ENCODE peak calls at places on chromosome 3, in seven cellular contexts. M is tibial artery, E is neuronal stem cell, N is colonic mucosa, X is left ventricle myocardium inferior, H is OCI-LY7, G is GM23248. Y is an unnamed sample. For H3K36me3 and H3K4me1, the result is how much of the 10 kb centered on the place peaks cover.

GRCh38 chr3:145898487-145898886 is 262.5 kb downstream of the PLOD2 start:
- DNase-seq in N (no peak), M (no peak), X (no peak), G (peak), E (no peak), H (no peak), Y (peak)

GRCh38 chr3:42701371-42702065 is 1.1 kb downstream of the HHATL start:
- DNase-seq in H (peak), G (peak), M (peak), E (peak), N (peak), X (peak), Y (peak)

GRCh38 chr3:124520970-124521369 is 209.3 kb upstream of the UMPS start:
- DNase-seq in H (no peak), G (peak), E (no peak), X (no peak), N (no peak), M (no peak), Y (no peak)

GRCh38 chr3:57221883-57222282 is 5.6 kb upstream of the APPL1 start:
- DNase-seq in X (no peak), G (peak), E (no peak), H (no peak), N (no peak), M (no peak), Y (no peak)

GRCh38 chr3:172087827-172088580 is 48.6 kb downstream of the FNDC3B start:
- DNase-seq in G (no peak), E (no peak), M (no peak), X (no peak), H (peak), N (peak), Y (no peak)

GRCh38 chr3:14285526-14285925 is 106.9 kb downstream of the LSM3 start:
- DNase-seq in N (no peak), E (no peak), M (no peak), G (no peak), X (no peak), H (no peak), Y (no peak)

GRCh38 chr3:187798531-187799520 is 53.6 kb upstream of the BCL6 start:
- DNase-seq in X (no peak), G (no peak), M (no peak), E (no peak), H (no peak), N (no peak), Y (peak)

GRCh38 chr3:105868450-105868744 is 415 bp downstream of the CBLB start:
- DNase-seq in H (no peak), X (peak), N (peak), M (peak), G (peak), E (peak), Y (peak)

GRCh38 chr3:29279830-29280229 is 1.0 kb upstream of the RBMS3 start:
- DNase-seq in H (peak), M (no peak), N (no peak), G (peak), X (no peak), E (no peak), Y (no peak)

GRCh38 chr3:43960448-43960840 is 269.7 kb downstream of the ABHD5 start:
- DNase-seq in H (no peak), X (no peak), N (no peak), G (peak), E (no peak), M (no peak), Y (no peak)

GRCh38 chr3:163721596-163721995 is 1356.7 kb downstream of the SI start:
- DNase-seq in M (no peak), X (no peak), N (no peak), E (no peak), H (no peak), G (no peak), Y (no peak)

GRCh38 chr3:105862217-105862616 is 6.6 kb downstream of the CBLB start:
- DNase-seq in M (no peak), N (no peak), X (no peak), H (peak), E (no peak), G (no peak), Y (no peak)

GRCh38 chr3:53084310-53085001 is 38.6 kb upstream of the SFMBT1 start:
- DNase-seq in G (peak), M (no peak), X (peak), H (no peak), N (no peak), E (no peak), Y (no peak)

GRCh38 chr3:122890077-122890484 is 95.2 kb downstream of the SLC49A4 start:
- DNase-seq in E (peak), M (peak), G (peak), N (no peak), X (peak), H (peak), Y (peak)

GRCh38 chr3:184562875-184563568 is 1.4 kb downstream of the EPHB3 start:
- DNase-seq in H (no peak), N (no peak), X (no peak), G (peak), M (no peak), E (no peak), Y (peak)

GRCh38 chr3:58095471-58096145 is 87.4 kb downstream of the FLNB start:
- DNase-seq in N (no peak), H (no peak), E (no peak), X (no peak), G (no peak), M (no peak), Y (no peak)

GRCh38 chr3:54999801-55000200 is 71.9 kb upstream of the LRTM1 start:
- DNase-seq in G (no peak), N (no peak), E (no peak), H (no peak), M (no peak), X (no peak), Y (no peak)

GRCh38 chr3:59866076-59866475 is 816.3 kb upstream of the CFAP20DC start:
- DNase-seq in M (no peak), X (no peak), H (no peak), G (no peak), E (no peak), N (no peak), Y (no peak)

GRCh38 chr3:9498781-9499180 is 54.8 kb downstream of the LHFPL4 start:
- DNase-seq in M (no peak), G (no peak), H (no peak), X (no peak), N (no peak), E (no peak), Y (no peak)

GRCh38 chr3:186053954-186054353 is 54.9 kb downstream of the ETV5 start:
- DNase-seq in N (no peak), M (no peak), X (no peak), G (peak), E (no peak), H (no peak), Y (no peak)
- H3K36me3 ChIP-seq in N (under half), M (half or more), X (half or more), G (under half), E (half or more), H (under half), Y (under half)

DNA sequence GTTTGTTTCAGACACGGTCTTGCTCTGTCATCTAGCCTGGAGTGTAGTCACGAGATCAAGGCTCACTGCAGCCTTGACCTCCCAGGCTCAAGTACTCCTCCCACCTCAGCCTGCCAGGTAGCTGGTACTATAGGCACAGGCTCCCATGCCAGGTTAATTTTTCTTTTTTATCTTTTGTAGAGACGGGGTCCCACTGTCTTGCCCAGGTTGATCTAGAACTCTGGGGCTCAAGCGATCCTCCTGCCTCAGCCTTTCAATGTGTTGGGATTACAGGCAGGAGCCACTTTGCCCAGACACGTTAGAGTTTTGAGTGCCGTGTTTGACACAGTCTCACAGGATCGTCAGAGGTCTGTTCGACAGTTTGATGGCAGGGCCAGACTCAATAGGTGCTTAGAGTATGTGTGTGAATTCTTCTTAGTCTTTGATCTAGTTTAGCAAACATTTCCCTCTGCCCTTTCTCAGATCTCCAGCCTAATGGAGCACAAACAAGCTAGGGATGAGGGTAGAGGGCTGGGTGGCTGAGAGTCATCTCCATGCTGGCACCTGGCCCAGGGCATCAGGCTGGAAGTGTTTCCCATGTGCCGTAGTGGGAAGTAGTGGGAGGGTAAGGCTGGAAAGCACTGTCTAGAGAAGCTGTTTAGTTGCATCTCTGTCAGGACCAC is 66.1 kb upstream of the DLG1 start:
- DNase-seq in H (no peak), M (no peak), N (no peak), X (no peak), E (no peak), G (peak), Y (no peak)
- H3K4me1 ChIP-seq in H (under half), M (under half), N (under half), X (under half), E (under half), G (under half), Y (under half)

GRCh38 chr3:181860243-181860642 is 148.5 kb downstream of the SOX2 start:
- DNase-seq in G (no peak), N (no peak), M (no peak), X (no peak), H (no peak), E (no peak), Y (no peak)
- H3K36me3 ChIP-seq in G (under half), N (under half), M (under half), X (under half), H (under half), E (under half), Y (under half)

DNA sequence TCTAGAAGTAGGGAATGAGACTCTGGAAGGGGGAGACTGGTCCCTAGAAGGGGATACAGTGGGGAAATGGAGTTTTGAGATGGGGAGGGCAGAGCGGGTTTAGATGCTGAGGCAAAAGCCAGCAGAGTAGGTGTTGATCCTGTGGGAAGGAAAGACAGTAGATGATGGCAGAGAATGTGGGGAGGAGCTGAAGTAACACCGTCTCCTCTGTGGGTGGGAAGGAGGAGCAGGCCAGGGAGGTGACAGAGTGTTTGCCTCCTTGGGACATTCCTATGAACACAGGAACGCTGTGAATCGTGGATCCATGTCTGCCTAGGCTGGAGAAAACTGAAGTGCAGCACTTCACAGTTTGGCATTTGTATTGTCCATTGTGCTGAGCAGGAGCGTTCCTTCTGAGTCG is 20.4 kb downstream of the GRK7 start:
- DNase-seq in H (no peak), X (no peak), G (no peak), N (no peak), M (no peak), E (no peak), Y (no peak)
- H3K4me1 ChIP-seq in H (under half), X (under half), G (under half), N (under half), M (under half), E (under half), Y (under half)

GRCh38 chr3:7793786-7794185 is 707.8 kb upstream of the LMCD1 start:
- DNase-seq in H (no peak), G (no peak), X (no peak), N (no peak), E (no peak), M (no peak), Y (no peak)

GRCh38 chr3:7789324-7789723 is 712.3 kb upstream of the LMCD1 start:
- DNase-seq in H (no peak), E (no peak), N (no peak), M (no peak), X (no peak), G (no peak), Y (no peak)

GRCh38 chr3:7787871-7788828 is 713.5 kb upstream of the LMCD1 start:
- DNase-seq in X (no peak), N (no peak), G (no peak), H (no peak), E (no peak), M (no peak), Y (no peak)

GRCh38 chr3:7788881-7789280 is 712.7 kb upstream of the LMCD1 start:
- DNase-seq in E (no peak), M (no peak), X (no peak), G (no peak), N (no peak), H (no peak), Y (no peak)
- H3K36me3 ChIP-seq in E (under half), M (under half), X (under half), G (under half), N (under half), H (under half), Y (under half)

GRCh38 chr3:195034101-195034500 is 236.9 kb downstream of the XXYLT1 start:
- DNase-seq in M (no peak), H (no peak), X (no peak), N (no peak), E (no peak), G (no peak), Y (no peak)
- H3K4me1 ChIP-seq in M (under half), H (under half), X (under half), N (under half), E (under half), G (under half), Y (under half)

GRCh38 chr3:127363171-127363570 is 75.3 kb upstream of the PRR20G start:
- DNase-seq in N (no peak), G (no peak), X (no peak), H (no peak), E (no peak), M (no peak), Y (no peak)
- H3K36me3 ChIP-seq in N (under half), G (under half), X (under half), H (under half), E (under half), M (under half), Y (under half)

GRCh38 chr3:112376413-112376812 is 43.5 kb downstream of the CD200 start:
- DNase-seq in G (no peak), X (no peak), M (no peak), E (no peak), H (no peak), N (no peak), Y (no peak)
- H3K4me1 ChIP-seq in G (under half), X (under half), M (under half), E (under half), H (under half), N (under half), Y (under half)

DNA sequence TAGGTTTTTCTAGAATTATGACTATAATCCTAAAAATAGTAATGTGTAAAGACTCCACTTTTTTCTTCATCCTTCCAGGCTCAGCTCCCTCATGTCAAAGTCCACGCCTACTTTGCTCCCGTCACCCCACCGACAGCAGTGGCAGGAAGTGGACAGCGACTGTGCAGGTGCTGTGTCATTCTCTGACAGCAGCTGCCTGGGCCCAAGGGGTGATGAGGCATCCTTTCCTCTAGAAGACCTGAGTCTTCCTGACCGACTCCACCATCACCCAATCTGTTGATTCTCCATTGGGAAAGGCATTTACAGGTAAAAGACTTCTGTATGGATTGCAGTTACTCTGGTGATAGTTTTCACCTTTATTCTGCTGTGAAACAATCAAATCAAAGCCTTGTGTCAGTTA is 54.8 kb downstream of the UBP1 start:
- DNase-seq in H (peak), G (no peak), E (no peak), N (no peak), X (no peak), M (no peak), Y (no peak)
- H3K36me3 ChIP-seq in H (under half), G (under half), E (half or more), N (under half), X (half or more), M (half or more), Y (half or more)

Y was measured in HAP-1.